ENCODE peak calls at places on chromosomes 4 and X, in nine cellular contexts. One of them, this sample, is unnamed.

GRCh38 chr4:16896871-16897270 is 1.6 kb downstream of the LDB2 start:
- DNase-seq in NCI-H510A treated with DMSO at 0.1 percent for 48 hours: no peak
- DNase-seq in upper lobe of right lung: no peak
- DNase-seq in RWPE1: no peak
- DNase-seq in stimulated activated CD4-positive, alpha-beta T cell treated with anti-CD3 and anti-CD28 coated beads, TNF-alpha, amount 100 ng/mL, for 4 hours: no peak
- DNase-seq in activated CD8-positive, alpha-beta memory T cell treated with anti-CD3 and anti-CD28 coated beads for 24 hours: no peak
- DNase-seq in KBM-7: no peak
- DNase-seq in stimulated activated CD8-positive, alpha-beta memory T cell treated with anti-CD3 and anti-CD28 coated beads, Interleukin-15, amount 100 ng/mL, for 4 hours: no peak
- DNase-seq in T-helper 17 cell: no peak
- DNase-seq in this sample: no peak

GRCh38 chr4:3320361-3321023 is 27.7 kb downstream of the RGS12 start:
- DNase-seq in NCI-H510A treated with DMSO at 0.1 percent for 48 hours: peak
- DNase-seq in upper lobe of right lung: peak
- DNase-seq in RWPE1: no peak
- DNase-seq in stimulated activated CD4-positive, alpha-beta T cell treated with anti-CD3 and anti-CD28 coated beads, TNF-alpha, amount 100 ng/mL, for 4 hours: no peak
- DNase-seq in activated CD8-positive, alpha-beta memory T cell treated with anti-CD3 and anti-CD28 coated beads for 24 hours: no peak
- DNase-seq in KBM-7: no peak
- DNase-seq in stimulated activated CD8-positive, alpha-beta memory T cell treated with anti-CD3 and anti-CD28 coated beads, Interleukin-15, amount 100 ng/mL, for 4 hours: no peak
- DNase-seq in T-helper 17 cell: no peak
- DNase-seq in this sample: no peak

GRCh38 chr4:150960079-150960478 is 55.0 kb downstream of the LRBA start:
- DNase-seq in NCI-H510A treated with DMSO at 0.1 percent for 48 hours: no peak
- DNase-seq in upper lobe of right lung: no peak
- DNase-seq in RWPE1: no peak
- DNase-seq in stimulated activated CD4-positive, alpha-beta T cell treated with anti-CD3 and anti-CD28 coated beads, TNF-alpha, amount 100 ng/mL, for 4 hours: no peak
- DNase-seq in activated CD8-positive, alpha-beta memory T cell treated with anti-CD3 and anti-CD28 coated beads for 24 hours: no peak
- DNase-seq in KBM-7: peak
- DNase-seq in stimulated activated CD8-positive, alpha-beta memory T cell treated with anti-CD3 and anti-CD28 coated beads, Interleukin-15, amount 100 ng/mL, for 4 hours: no peak
- DNase-seq in T-helper 17 cell: no peak
- DNase-seq in this sample: no peak

GRCh38 chr4:83267121-83267834 is 17.3 kb downstream of the COQ2 start:
- DNase-seq in NCI-H510A treated with DMSO at 0.1 percent for 48 hours: no peak
- DNase-seq in upper lobe of right lung: no peak
- DNase-seq in RWPE1: peak
- DNase-seq in stimulated activated CD4-positive, alpha-beta T cell treated with anti-CD3 and anti-CD28 coated beads, TNF-alpha, amount 100 ng/mL, for 4 hours: no peak
- DNase-seq in activated CD8-positive, alpha-beta memory T cell treated with anti-CD3 and anti-CD28 coated beads for 24 hours: no peak
- DNase-seq in KBM-7: no peak
- DNase-seq in stimulated activated CD8-positive, alpha-beta memory T cell treated with anti-CD3 and anti-CD28 coated beads, Interleukin-15, amount 100 ng/mL, for 4 hours: no peak
- DNase-seq in T-helper 17 cell: no peak
- DNase-seq in this sample: no peak

GRCh38 chr4:122712782-122713181 is 19.7 kb upstream of the BBS12 start:
- DNase-seq in NCI-H510A treated with DMSO at 0.1 percent for 48 hours: no peak
- DNase-seq in upper lobe of right lung: no peak
- DNase-seq in RWPE1: no peak
- DNase-seq in stimulated activated CD4-positive, alpha-beta T cell treated with anti-CD3 and anti-CD28 coated beads, TNF-alpha, amount 100 ng/mL, for 4 hours: no peak
- DNase-seq in activated CD8-positive, alpha-beta memory T cell treated with anti-CD3 and anti-CD28 coated beads for 24 hours: no peak
- DNase-seq in KBM-7: no peak
- DNase-seq in stimulated activated CD8-positive, alpha-beta memory T cell treated with anti-CD3 and anti-CD28 coated beads, Interleukin-15, amount 100 ng/mL, for 4 hours: no peak
- DNase-seq in T-helper 17 cell: no peak
- DNase-seq in this sample: no peak

GRCh38 chr4:9880411-9881197 is 99.2 kb downstream of the DRD5 start:
- DNase-seq in NCI-H510A treated with DMSO at 0.1 percent for 48 hours: no peak
- DNase-seq in upper lobe of right lung: no peak
- DNase-seq in RWPE1: no peak
- DNase-seq in stimulated activated CD4-positive, alpha-beta T cell treated with anti-CD3 and anti-CD28 coated beads, TNF-alpha, amount 100 ng/mL, for 4 hours: no peak
- DNase-seq in activated CD8-positive, alpha-beta memory T cell treated with anti-CD3 and anti-CD28 coated beads for 24 hours: no peak
- DNase-seq in KBM-7: no peak
- DNase-seq in stimulated activated CD8-positive, alpha-beta memory T cell treated with anti-CD3 and anti-CD28 coated beads, Interleukin-15, amount 100 ng/mL, for 4 hours: no peak
- DNase-seq in T-helper 17 cell: no peak
- DNase-seq in this sample: no peak

GRCh38 chrX:23643020-23643419 is 24.3 kb upstream of the PRDX4 start:
- DNase-seq in NCI-H510A treated with DMSO at 0.1 percent for 48 hours: no peak
- DNase-seq in upper lobe of right lung: no peak
- DNase-seq in RWPE1: no peak
- DNase-seq in stimulated activated CD4-positive, alpha-beta T cell treated with anti-CD3 and anti-CD28 coated beads, TNF-alpha, amount 100 ng/mL, for 4 hours: no peak
- DNase-seq in activated CD8-positive, alpha-beta memory T cell treated with anti-CD3 and anti-CD28 coated beads for 24 hours: no peak
- DNase-seq in KBM-7: no peak
- DNase-seq in stimulated activated CD8-positive, alpha-beta memory T cell treated with anti-CD3 and anti-CD28 coated beads, Interleukin-15, amount 100 ng/mL, for 4 hours: no peak
- DNase-seq in T-helper 17 cell: no peak
- DNase-seq in this sample: no peak

GRCh38 chr4:39660045-39660444 is 21.4 kb upstream of the SMIM14 start:
- DNase-seq in NCI-H510A treated with DMSO at 0.1 percent for 48 hours: no peak
- DNase-seq in upper lobe of right lung: no peak
- DNase-seq in RWPE1: no peak
- DNase-seq in stimulated activated CD4-positive, alpha-beta T cell treated with anti-CD3 and anti-CD28 coated beads, TNF-alpha, amount 100 ng/mL, for 4 hours: no peak
- DNase-seq in activated CD8-positive, alpha-beta memory T cell treated with anti-CD3 and anti-CD28 coated beads for 24 hours: no peak
- DNase-seq in KBM-7: no peak
- DNase-seq in stimulated activated CD8-positive, alpha-beta memory T cell treated with anti-CD3 and anti-CD28 coated beads, Interleukin-15, amount 100 ng/mL, for 4 hours: no peak
- DNase-seq in T-helper 17 cell: no peak
- DNase-seq in this sample: no peak

GRCh38 chrX:2500091-2500680 is 590 bp downstream of the DHRSX start:
- DNase-seq in NCI-H510A treated with DMSO at 0.1 percent for 48 hours: no peak
- DNase-seq in upper lobe of right lung: peak
- DNase-seq in RWPE1: peak
- DNase-seq in stimulated activated CD4-positive, alpha-beta T cell treated with anti-CD3 and anti-CD28 coated beads, TNF-alpha, amount 100 ng/mL, for 4 hours: peak
- DNase-seq in activated CD8-positive, alpha-beta memory T cell treated with anti-CD3 and anti-CD28 coated beads for 24 hours: peak
- DNase-seq in KBM-7: peak
- DNase-seq in stimulated activated CD8-positive, alpha-beta memory T cell treated with anti-CD3 and anti-CD28 coated beads, Interleukin-15, amount 100 ng/mL, for 4 hours: no peak
- DNase-seq in T-helper 17 cell: no peak
- DNase-seq in this sample: peak

GRCh38 chr4:138217567-138217966 is 24.6 kb downstream of the SLC7A11 start:
- DNase-seq in NCI-H510A treated with DMSO at 0.1 percent for 48 hours: no peak
- DNase-seq in upper lobe of right lung: no peak
- DNase-seq in RWPE1: no peak
- DNase-seq in stimulated activated CD4-positive, alpha-beta T cell treated with anti-CD3 and anti-CD28 coated beads, TNF-alpha, amount 100 ng/mL, for 4 hours: no peak
- DNase-seq in activated CD8-positive, alpha-beta memory T cell treated with anti-CD3 and anti-CD28 coated beads for 24 hours: no peak
- DNase-seq in KBM-7: no peak
- DNase-seq in stimulated activated CD8-positive, alpha-beta memory T cell treated with anti-CD3 and anti-CD28 coated beads, Interleukin-15, amount 100 ng/mL, for 4 hours: no peak
- DNase-seq in T-helper 17 cell: no peak
- DNase-seq in this sample: no peak

This sample was measured in memory B cell.